ENCODE peak calls at places on chromosome 15, in four cellular contexts. One of them, this sample, is unnamed.

GRCh38 chr15:92385096-92385495 is 8.6 kb upstream of the ST8SIA2 start:
- DNase-seq in T follicular helper cell: no peak
- DNase-seq in colonic mucosa: no peak
- DNase-seq in Calu3: no peak
- DNase-seq in this sample: no peak

GRCh38 chr15:79863886-79864285 is 32.9 kb downstream of the MTHFS start:
- DNase-seq in colonic mucosa: no peak
- DNase-seq in T follicular helper cell: no peak
- DNase-seq in Calu3: no peak
- DNase-seq in this sample: no peak

GRCh38 chr15:36373549-36373948 is 205.9 kb upstream of the CDIN1 start:
- DNase-seq in Calu3: no peak
- DNase-seq in colonic mucosa: no peak
- DNase-seq in T follicular helper cell: no peak
- DNase-seq in this sample: no peak

GRCh38 chr15:70559840-70560239 is 203.5 kb downstream of the UACA start:
- DNase-seq in colonic mucosa: no peak
- DNase-seq in Calu3: no peak
- DNase-seq in T follicular helper cell: no peak
- DNase-seq in this sample: no peak

GRCh38 chr15:34795267-34796081 is at the start of gene ACTC1:
- DNase-seq in Calu3: peak
- DNase-seq in colonic mucosa: no peak
- DNase-seq in T follicular helper cell: no peak
- DNase-seq in this sample: no peak

GRCh38 chr15:92591275-92591674 is 64.3 kb downstream of the FAM174B start:
- DNase-seq in T follicular helper cell: no peak
- DNase-seq in Calu3: no peak
- DNase-seq in colonic mucosa: no peak
- DNase-seq in this sample: no peak

GRCh38 chr15:59178151-59178705 is 28.4 kb upstream of the LDHAL6B start:
- DNase-seq in T follicular helper cell: no peak
- DNase-seq in Calu3: no peak
- DNase-seq in colonic mucosa: no peak
- DNase-seq in this sample: no peak

GRCh38 chr15:65060641-65061397 is 7.0 kb downstream of the RASL12 start:
- DNase-seq in colonic mucosa: no peak
- DNase-seq in Calu3: no peak
- DNase-seq in T follicular helper cell: no peak
- DNase-seq in this sample: no peak

GRCh38 chr15:101506491-101506890 is 17.0 kb upstream of the PCSK6 start:
- DNase-seq in colonic mucosa: no peak
- DNase-seq in T follicular helper cell: no peak
- DNase-seq in Calu3: no peak
- DNase-seq in this sample: no peak

GRCh38 chr15:39393575-39394335 is 187.1 kb upstream of the THBS1 start:
- DNase-seq in Calu3: no peak
- DNase-seq in colonic mucosa: peak
- DNase-seq in T follicular helper cell: no peak
- DNase-seq in this sample: peak

GRCh38 chr15:92166751-92167412 is 226.8 kb upstream of the ST8SIA2 start:
- DNase-seq in Calu3: no peak
- DNase-seq in colonic mucosa: peak
- DNase-seq in T follicular helper cell: no peak
- DNase-seq in this sample: no peak

GRCh38 chr15:68314563-68314962 is 37.0 kb downstream of the FEM1B start:
- DNase-seq in T follicular helper cell: no peak
- DNase-seq in Calu3: no peak
- DNase-seq in colonic mucosa: no peak
- DNase-seq in this sample: peak

GRCh38 chr15:70281811-70282307 is 184.1 kb upstream of the TLE3 start:
- DNase-seq in T follicular helper cell: no peak
- DNase-seq in colonic mucosa: no peak
- DNase-seq in Calu3: no peak
- DNase-seq in this sample: no peak

GRCh38 chr15:89664951-89665350 is 9.7 kb upstream of the KIF7 start:
- DNase-seq in T follicular helper cell: no peak
- DNase-seq in Calu3: no peak
- DNase-seq in colonic mucosa: no peak
- DNase-seq in this sample: no peak

GRCh38 chr15:65174491-65174890 is 10.7 kb downstream of the CLPX start:
- DNase-seq in colonic mucosa: no peak
- DNase-seq in T follicular helper cell: no peak
- DNase-seq in Calu3: no peak
- DNase-seq in this sample: no peak

GRCh38 chr15:29821416-29822099 is 710 bp downstream of the TJP1 start:
- DNase-seq in T follicular helper cell: no peak
- DNase-seq in colonic mucosa: peak
- DNase-seq in Calu3: peak
- DNase-seq in this sample: peak

GRCh38 chr15:98360031-98360430 is 288.3 kb upstream of the IGF1R start:
- DNase-seq in Calu3: no peak
- DNase-seq in colonic mucosa: no peak
- DNase-seq in T follicular helper cell: no peak
- DNase-seq in this sample: no peak

GRCh38 chr15:75339531-75340240 is 3.8 kb downstream of the COMMD4 start:
- DNase-seq in T follicular helper cell: no peak
- DNase-seq in Calu3: no peak
- DNase-seq in colonic mucosa: no peak
- DNase-seq in this sample: no peak

GRCh38 chr15:32717290-32718081 is at the start of gene GREM1:
- DNase-seq in Calu3: no peak
- DNase-seq in colonic mucosa: peak
- DNase-seq in T follicular helper cell: no peak
- DNase-seq in this sample: no peak

GRCh38 chr15:88341653-88342052 is 85.1 kb upstream of the NTRK3 start:
- DNase-seq in T follicular helper cell: no peak
- DNase-seq in colonic mucosa: no peak
- DNase-seq in Calu3: no peak
- DNase-seq in this sample: no peak

GRCh38 chr15:72472907-72473669 is 1.0 kb upstream of the ARIH1 start:
- DNase-seq in colonic mucosa: no peak
- DNase-seq in Calu3: no peak
- DNase-seq in T follicular helper cell: no peak
- DNase-seq in this sample: no peak

GRCh38 chr15:94370197-94370987 is 139.0 kb downstream of the MCTP2 start:
- DNase-seq in colonic mucosa: no peak
- DNase-seq in T follicular helper cell: no peak
- DNase-seq in Calu3: no peak
- DNase-seq in this sample: no peak

GRCh38 chr15:41862515-41863116 is 24.0 kb downstream of the PLA2G4B start:
- DNase-seq in T follicular helper cell: no peak
- DNase-seq in Calu3: no peak
- DNase-seq in colonic mucosa: peak
- DNase-seq in this sample: peak

GRCh38 chr15:85745525-85745924 is 49.2 kb downstream of the KLHL25 start:
- DNase-seq in T follicular helper cell: no peak
- DNase-seq in Calu3: no peak
- DNase-seq in colonic mucosa: no peak
- DNase-seq in this sample: no peak

GRCh38 chr15:30030350-30030749 is 52.4 kb upstream of the GOLGA8J start:
- DNase-seq in Calu3: no peak
- DNase-seq in T follicular helper cell: no peak
- DNase-seq in colonic mucosa: no peak
- DNase-seq in this sample: no peak

GRCh38 chr15:38603271-38603670 is 38.7 kb upstream of the RASGRP1 start:
- DNase-seq in colonic mucosa: no peak
- DNase-seq in T follicular helper cell: no peak
- DNase-seq in Calu3: no peak
- DNase-seq in this sample: no peak

GRCh38 chr15:56207711-56208110 is 36.0 kb downstream of the RFX7 start:
- DNase-seq in T follicular helper cell: no peak
- DNase-seq in colonic mucosa: no peak
- DNase-seq in Calu3: no peak
- DNase-seq in this sample: no peak

This sample was measured in HepG2.